ENCODE peak calls at places on chromosomes 11 and 22, in ten cellular contexts. C is C1 segment of cervical spinal cord; J is MG63; I is BJ; W is ACHN; L is activated CD4-positive, alpha-beta T cell treated with anti-CD3 and anti-CD28 coated beads, Interleukin-2, amount 50 U/mL, for 48 hours; S is NCI-H2081; N is psoas muscle; M is amygdala; T is stimulated activated CD8-positive, alpha-beta memory T cell treated with anti-CD3 and anti-CD28 coated beads, Interleukin-4, amount 100 ng/mL, for 4 hours. O is an unnamed sample.

GRCh38 chr11:118109231-118109630 is 22.5 kb upstream of the SMIM35 start:
- DNase-seq in J (peak; percentile 80), I (no peak), L (no peak), S (no peak), N (peak; percentile 65), W (no peak), T (no peak), C (no peak), M (no peak), O (no peak)

GRCh38 chr22:39176673-39177455 is 24.4 kb upstream of the CBX7 start:
- DNase-seq in M (no peak), T (no peak), N (no peak), S (no peak), J (no peak), L (no peak), W (peak; percentile 23), I (no peak), C (no peak), O (no peak)

GRCh38 chr11:73308963-73309960 is 1.2 kb downstream of the ARHGEF17 start:
- DNase-seq in W (peak; percentile 94), C (peak; percentile 36), J (peak; percentile 97), I (peak; percentile 80), L (no peak), T (no peak), M (peak; percentile 30), S (no peak), N (peak; percentile 91), O (no peak)

GRCh38 chr11:62923634-62924411 is 2.7 kb upstream of the CHRM1 start:
- DNase-seq in I (no peak), S (no peak), M (peak; percentile 44), C (no peak), N (no peak), J (no peak), W (no peak), L (peak; percentile 20), T (no peak), O (no peak)

GRCh38 chr11:130198964-130199363 is 39.4 kb downstream of the ST14 start:
- DNase-seq in N (no peak), W (no peak), M (no peak), L (no peak), C (no peak), S (no peak), J (no peak), T (no peak), I (no peak), O (no peak)

GRCh38 chr22:49271369-49271727 is 556.3 kb downstream of the BRD1 start:
- DNase-seq in W (no peak), C (no peak), T (no peak), I (no peak), N (no peak), S (no peak), L (no peak), M (no peak), J (no peak), O (no peak)

GRCh38 chr11:94281321-94281720 is 23.1 kb upstream of the IZUMO1R start:
- DNase-seq in J (no peak), C (no peak), N (no peak), S (no peak), I (no peak), T (no peak), L (no peak), M (no peak), W (no peak), O (no peak)

GRCh38 chr11:1812801-1813200 is 22.0 kb upstream of the SYT8 start:
- DNase-seq in J (no peak), L (no peak), M (no peak), T (no peak), C (no peak), I (no peak), W (no peak), S (no peak), N (no peak), O (no peak)

GRCh38 chr22:29062286-29062949 is 787 bp upstream of the C22orf31 start:
- DNase-seq in S (no peak), N (no peak), J (no peak), C (no peak), T (no peak), I (no peak), M (no peak), W (no peak), L (no peak), O (peak; percentile 25)

GRCh38 chr22:19798320-19798665 is 37.7 kb downstream of the TBX1 start:
- DNase-seq in M (no peak), C (no peak), L (no peak), W (no peak), S (no peak), I (no peak), N (peak; percentile 29), J (no peak), T (no peak), O (no peak)

GRCh38 chr11:86176165-86176884 is 68.2 kb upstream of the EED start:
- DNase-seq in S (no peak), I (no peak), T (no peak), M (no peak), N (no peak), W (no peak), L (peak; percentile 63), C (no peak), J (no peak), O (no peak)

GRCh38 chr22:44172370-44173108 is 8.2 kb upstream of the PARVG start:
- DNase-seq in T (no peak), W (no peak), L (no peak), I (no peak), J (no peak), S (peak; percentile 83), C (peak; percentile 54), M (peak; percentile 45), N (peak; percentile 79), O (peak; percentile 93)

GRCh38 chr11:57318178-57318577 is 6.6 kb downstream of the TNKS1BP1 start:
- DNase-seq in M (no peak), N (peak; percentile 74), C (no peak), W (no peak), J (no peak), S (no peak), I (no peak), L (no peak), T (no peak), O (no peak)

GRCh38 chr22:39947488-39948216 is 12.5 kb upstream of the TMA7B start:
- DNase-seq in W (no peak), T (no peak), C (no peak), J (no peak), M (no peak), N (no peak), S (no peak), I (no peak), L (no peak), O (peak; percentile 75)

GRCh38 chr11:124834526-124835190 is 30.6 kb upstream of the ROBO3 start:
- DNase-seq in N (no peak), M (no peak), L (no peak), T (no peak), W (peak; percentile 2), I (no peak), C (no peak), S (no peak), J (no peak), O (no peak)

GRCh38 chr11:4921796-4922195 is 2.3 kb downstream of the OR51G1 start:
- DNase-seq in M (no peak), W (no peak), S (no peak), J (no peak), C (no peak), L (no peak), N (no peak), I (no peak), T (no peak), O (no peak)

GRCh38 chr11:64140101-64140500 is 25.8 kb downstream of the MACROD1 start:
- DNase-seq in I (no peak), C (no peak), W (no peak), J (no peak), N (no peak), M (no peak), L (no peak), T (no peak), S (no peak), O (no peak)

GRCh38 chr11:102497061-102497460 is 33.5 kb downstream of the MMP7 start:
- DNase-seq in I (no peak), L (no peak), N (no peak), W (no peak), C (no peak), J (no peak), T (no peak), S (no peak), M (no peak), O (no peak)

GRCh38 chr11:31690041-31690440 is 121.1 kb downstream of the PAX6 start:
- DNase-seq in S (no peak), I (no peak), N (no peak), C (no peak), T (no peak), W (no peak), J (no peak), M (no peak), L (no peak), O (no peak)

GRCh38 chr22:48742191-48742555 is 1085.5 kb downstream of the BRD1 start:
- DNase-seq in I (no peak), J (no peak), M (no peak), T (no peak), N (no peak), S (no peak), W (no peak), C (no peak), L (no peak), O (no peak)

GRCh38 chr11:88329563-88330250 is 7.8 kb downstream of the CTSC start:
- DNase-seq in N (no peak), C (no peak), I (no peak), S (no peak), L (no peak), J (no peak), W (no peak), M (no peak), T (no peak), O (no peak)

GRCh38 chr11:43947815-43948214 is 5.4 kb downstream of the C11orf96 start:
- DNase-seq in S (no peak), M (no peak), W (no peak), L (no peak), C (no peak), J (no peak), N (no peak), I (no peak), T (no peak), O (no peak)

GRCh38 chr22:19065298-19065859 is 56.8 kb downstream of the DGCR2 start:
- DNase-seq in C (no peak), W (no peak), J (no peak), L (no peak), I (no peak), S (no peak), N (no peak), T (no peak), M (no peak), O (no peak)

GRCh38 chr11:130071211-130071712 is 1.6 kb downstream of the APLP2 start:
- DNase-seq in I (no peak), S (no peak), W (peak; percentile 39), M (no peak), J (no peak), N (no peak), C (no peak), L (no peak), T (no peak), O (no peak)

GRCh38 chr11:90818196-90818735 is 595.4 kb upstream of the CHORDC1 start:
- DNase-seq in C (no peak), M (no peak), T (no peak), L (no peak), W (no peak), I (no peak), S (no peak), N (no peak), J (no peak), O (no peak)

GRCh38 chr22:19523240-19524169 is 705 bp downstream of the CLDN5 start:
- DNase-seq in S (no peak), C (no peak), W (no peak), M (no peak), T (no peak), L (peak; percentile 24), J (no peak), I (no peak), N (no peak), O (peak; percentile 6)

GRCh38 chr22:19757140-19757984 is 3.2 kb upstream of the TBX1 start:
- DNase-seq in S (no peak), J (no peak), T (no peak), M (no peak), I (no peak), L (no peak), C (no peak), N (no peak), W (no peak), O (no peak)

GRCh38 chr11:117915672-117916235 is 13.4 kb downstream of the TMPRSS13 start:
- DNase-seq in W (no peak), S (no peak), M (no peak), C (no peak), J (no peak), T (no peak), L (no peak), N (no peak), I (no peak), O (no peak)

O was measured in DMS153.